ENCODE peak calls at places on chromosomes 12 and 14, in four cellular contexts. D is IMR-90, L is H9, T is H1. A is an unnamed sample.

GRCh38 chr12:54984602-54985376 is at the start of gene TESPA1:
- DNase-seq in D (no peak), L (no peak), T (no peak), A (peak)

GRCh38 chr12:52009081-52009751 is 2.5 kb downstream of the TAMALIN start:
- DNase-seq in D (no peak), L (no peak), T (no peak), A (no peak)

GRCh38 chr12:30795660-30796507 is 41.1 kb upstream of the CAPRIN2 start:
- DNase-seq in D (peak), L (peak), T (peak), A (peak)

GRCh38 chr12:57187222-57188089 is 29.1 kb upstream of the NXPH4 start:
- DNase-seq in D (no peak), L (no peak), T (no peak), A (no peak)

GRCh38 chr14:90301580-90302181 is 30.1 kb downstream of the NRDE2 start:
- DNase-seq in D (peak), L (no peak), T (no peak), A (peak)

GRCh38 chr12:12007001-12007712 is 63.6 kb upstream of the BCL2L14 start:
- DNase-seq in D (peak), L (no peak), T (no peak), A (no peak)

GRCh38 chr12:68800294-68800693 is 7.7 kb upstream of the MDM2 start:
- DNase-seq in D (no peak), L (no peak), T (peak), A (no peak)

GRCh38 chr12:6084261-6084968 is 40.1 kb downstream of the VWF start:
- DNase-seq in D (peak), L (peak), T (peak), A (peak)

GRCh38 chr14:74425525-74426201 is 347 bp downstream of the SYNDIG1L start:
- DNase-seq in D (no peak), L (peak), T (peak), A (peak)

GRCh38 chr12:7107181-7108041 is 1.6 kb downstream of the C1RL start:
- DNase-seq in D (no peak), L (no peak), T (no peak), A (peak)

GRCh38 chr14:63862163-63862562 is 9.4 kb downstream of the SYNE2 start:
- DNase-seq in D (no peak), L (no peak), T (no peak), A (no peak)

GRCh38 chr12:50992814-50993213 is 33.4 kb downstream of the SLC11A2 start:
- DNase-seq in D (peak), L (no peak), T (no peak), A (no peak)

GRCh38 chr14:69650948-69651369 is 39.6 kb downstream of the SUSD6 start:
- DNase-seq in D (no peak), L (no peak), T (no peak), A (peak)

GRCh38 chr12:69068431-69068830 is 135.5 kb upstream of the CPM start:
- DNase-seq in D (peak), L (no peak), T (no peak), A (peak)

GRCh38 chr12:95054206-95054605 is 19.2 kb downstream of the NR2C1 start:
- DNase-seq in D (no peak), L (no peak), T (no peak), A (no peak)

GRCh38 chr14:93137864-93138263 is 22.1 kb upstream of the ITPK1 start:
- DNase-seq in D (peak), L (peak), T (no peak), A (no peak)

GRCh38 chr12:14482886-14483285 is 84.8 kb downstream of the PLBD1 start:
- DNase-seq in D (no peak), L (no peak), T (no peak), A (no peak)

GRCh38 chr12:61993734-61994345 is 266.4 kb upstream of the USP15 start:
- DNase-seq in D (peak), L (no peak), T (no peak), A (peak)

GRCh38 chr12:131894313-131894860 is at the start of gene ULK1:
- DNase-seq in D (peak), L (peak), T (peak), A (peak)

GRCh38 chr12:110794623-110795280 is 52.0 kb upstream of the CCDC63 start:
- DNase-seq in D (no peak), L (no peak), T (no peak), A (no peak)

GRCh38 chr14:63091394-63091996 is 46.2 kb upstream of the KCNH5 start:
- DNase-seq in D (no peak), L (no peak), T (no peak), A (peak)

GRCh38 chr12:87779016-87779415 is 250.2 kb downstream of the C12orf50 start:
- DNase-seq in D (peak), L (no peak), T (no peak), A (peak)

GRCh38 chr12:96242597-96242996 is 48.4 kb downstream of the ELK3 start:
- DNase-seq in D (no peak), L (no peak), T (no peak), A (no peak)

GRCh38 chr12:24049771-24050170 is 100.3 kb upstream of the SOX5 start:
- DNase-seq in D (no peak), L (no peak), T (no peak), A (no peak)

GRCh38 chr12:2212971-2213869 is 160.4 kb downstream of the CACNA1C start:
- DNase-seq in D (no peak), L (no peak), T (no peak), A (peak)

GRCh38 chr14:53367631-53368030 is 214.5 kb upstream of the DDHD1 start:
- DNase-seq in D (peak), L (no peak), T (no peak), A (no peak)

GRCh38 chr12:131458931-131459575 is 251.8 kb upstream of the SFSWAP start:
- DNase-seq in D (no peak), L (peak), T (no peak), A (no peak)

GRCh38 chr14:55514819-55515470 is 65.1 kb upstream of the KTN1 start:
- DNase-seq in D (peak), L (no peak), T (no peak), A (no peak)

GRCh38 chr12:109858764-109859163 is 21.6 kb downstream of the GLTP start:
- DNase-seq in D (peak), L (no peak), T (no peak), A (no peak)

GRCh38 chr12:117518594-117519270 is 157.3 kb upstream of the NOS1 start:
- DNase-seq in D (no peak), L (no peak), T (no peak), A (no peak)

GRCh38 chr14:36423430-36423829 is 96.6 kb downstream of the NKX2-1 start:
- DNase-seq in D (no peak), L (no peak), T (no peak), A (no peak)

GRCh38 chr14:68682166-68683103 is 110.4 kb downstream of the ZFP36L1 start:
- DNase-seq in D (peak), L (no peak), T (no peak), A (no peak)

GRCh38 chr14:101116486-101117130 is 213.1 kb upstream of the RTL1 start:
- DNase-seq in D (no peak), L (no peak), T (peak), A (no peak)

DNA sequence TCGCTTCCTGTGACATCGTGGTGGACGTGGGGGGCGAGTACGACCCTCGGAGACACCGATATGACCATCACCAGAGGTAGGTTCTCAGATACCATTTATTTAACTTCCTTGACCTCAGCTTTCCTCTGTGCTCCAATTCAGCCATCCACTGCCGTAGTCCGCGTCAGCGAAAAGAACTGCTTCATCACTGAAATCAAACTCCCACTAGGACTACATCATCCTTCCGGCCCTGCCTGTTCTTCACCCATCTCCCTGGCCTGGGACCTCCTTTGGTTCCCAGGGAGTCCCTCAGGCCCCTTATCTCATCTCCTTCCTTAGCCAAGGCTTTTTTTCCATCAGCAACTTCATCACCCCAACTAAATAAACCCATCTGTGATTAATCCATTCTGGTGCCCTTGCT is 692 bp downstream of the MYG1 start:
- DNase-seq in D (peak), L (no peak), T (no peak), A (peak)
- H3K56ac ChIP-seq in D (peak), L (no peak), T (no peak), A (peak)

GRCh38 chr14:22464422-22465142 is 124.4 kb downstream of the DAD1 start:
- DNase-seq in D (no peak), L (no peak), T (no peak), A (no peak)
- H3K56ac ChIP-seq in D (no peak), L (no peak), T (no peak), A (no peak)

GRCh38 chr12:26831959-26832816 is 806 bp downstream of the ITPR2 start:
- DNase-seq in D (peak), L (peak), T (peak), A (peak)

GRCh38 chr12:26830783-26831601 is 2.0 kb downstream of the ITPR2 start:
- DNase-seq in D (no peak), L (peak), T (no peak), A (peak)

GRCh38 chr12:26832817-26833691 is at the start of gene ITPR2:
- DNase-seq in D (peak), L (peak), T (peak), A (peak)

GRCh38 chr12:26828315-26828714 is 4.7 kb downstream of the ITPR2 start:
- DNase-seq in D (no peak), L (no peak), T (no peak), A (no peak)

DNA sequence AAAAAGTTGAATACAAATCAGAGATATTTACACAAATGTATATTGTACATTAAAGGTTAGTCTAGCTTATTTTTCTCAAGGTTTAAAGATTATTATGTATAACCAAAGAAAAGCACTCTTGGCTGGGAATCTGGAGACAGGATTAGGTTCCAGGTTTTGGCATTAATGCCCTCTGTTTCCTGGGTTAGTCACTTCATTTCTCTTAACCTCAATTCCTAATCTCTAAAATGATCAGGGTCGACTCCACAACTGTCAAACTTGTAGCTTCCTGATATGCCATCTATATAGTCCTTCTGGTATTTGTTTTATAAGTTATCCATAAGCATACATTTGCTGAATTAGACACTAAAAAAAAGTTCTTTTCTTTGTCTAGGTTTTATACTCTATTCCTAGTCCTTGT is 2.6 kb downstream of the ITPR2 start:
- DNase-seq in D (no peak), L (no peak), T (no peak), A (no peak)
- H3K56ac ChIP-seq in D (no peak), L (no peak), T (no peak), A (no peak)

GRCh38 chr14:37870170-37870569 is 274.7 kb downstream of the TTC6 start:
- DNase-seq in D (no peak), L (no peak), T (no peak), A (no peak)
- H3K56ac ChIP-seq in D (no peak), L (no peak), T (no peak), A (no peak)

DNA sequence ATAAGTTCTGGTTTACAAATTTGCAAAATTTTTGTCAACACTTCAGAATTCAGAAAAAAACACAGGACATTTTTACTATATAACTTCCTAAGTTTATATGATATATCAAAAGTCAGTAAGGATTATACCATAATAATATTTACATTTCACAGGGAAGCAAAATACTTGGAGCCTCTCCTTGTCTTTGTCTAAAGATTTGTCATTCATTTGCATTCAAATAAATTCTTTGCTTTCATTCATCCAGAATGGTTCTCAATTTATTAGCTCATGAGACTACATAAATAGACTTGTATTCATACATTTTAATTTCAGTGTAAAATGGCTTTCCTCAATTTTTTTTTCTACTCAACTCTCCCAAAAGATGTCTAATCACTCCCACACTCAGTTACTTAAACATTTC is 96.4 kb downstream of the SLC38A6 start:
- DNase-seq in D (no peak), L (no peak), T (no peak), A (no peak)
- H3K56ac ChIP-seq in D (no peak), L (no peak), T (no peak), A (no peak)

DNA sequence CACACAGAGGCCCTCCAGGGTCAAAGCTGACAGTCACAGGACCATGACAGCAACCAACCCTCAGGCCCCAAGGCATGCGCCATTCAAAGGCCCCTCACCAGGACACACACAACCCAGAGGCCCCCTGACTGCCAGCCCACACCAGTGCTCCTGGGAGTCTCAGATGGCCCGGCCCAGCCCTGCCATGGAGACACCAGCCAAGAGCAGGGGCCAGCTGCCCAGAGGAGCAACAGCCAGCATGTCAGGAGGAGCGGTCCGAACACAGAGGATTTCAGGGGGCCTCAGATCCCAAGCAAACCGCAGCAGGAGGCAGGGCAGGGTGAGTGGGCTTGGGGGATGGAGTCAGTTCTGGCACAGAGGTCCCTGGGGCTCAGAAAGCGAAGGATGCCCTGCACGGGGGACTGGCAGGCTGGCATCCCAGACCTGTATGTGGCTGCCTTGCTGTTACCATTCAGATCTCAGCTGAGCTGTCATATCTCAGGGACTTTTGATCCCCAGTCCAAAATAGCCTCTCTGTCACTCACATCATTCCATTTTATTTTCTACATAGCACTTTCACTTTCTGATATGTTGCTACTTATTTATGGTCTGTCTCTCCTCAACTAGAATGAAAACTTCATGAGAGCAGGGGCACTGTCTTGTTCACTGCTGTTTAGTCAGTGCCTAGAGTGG is 4.8 kb downstream of the TMEM229B start:
- DNase-seq in D (no peak), L (no peak), T (no peak), A (no peak)
- H3K56ac ChIP-seq in D (no peak), L (no peak), T (no peak), A (peak)

GRCh38 chr12:78878447-78878846 is 13.9 kb downstream of the SYT1 start:
- DNase-seq in D (no peak), L (no peak), T (no peak), A (no peak)
- H3K56ac ChIP-seq in D (no peak), L (no peak), T (no peak), A (no peak)

GRCh38 chr14:50351016-50351415 is 38.9 kb downstream of the DMAC2L start:
- DNase-seq in D (peak), L (no peak), T (no peak), A (no peak)
- H3K56ac ChIP-seq in D (no peak), L (no peak), T (no peak), A (no peak)

GRCh38 chr12:74817499-74817898 is 279.9 kb downstream of the ATXN7L3B start:
- DNase-seq in D (no peak), L (no peak), T (no peak), A (no peak)
- H3K56ac ChIP-seq in D (no peak), L (no peak), T (no peak), A (no peak)

DNA sequence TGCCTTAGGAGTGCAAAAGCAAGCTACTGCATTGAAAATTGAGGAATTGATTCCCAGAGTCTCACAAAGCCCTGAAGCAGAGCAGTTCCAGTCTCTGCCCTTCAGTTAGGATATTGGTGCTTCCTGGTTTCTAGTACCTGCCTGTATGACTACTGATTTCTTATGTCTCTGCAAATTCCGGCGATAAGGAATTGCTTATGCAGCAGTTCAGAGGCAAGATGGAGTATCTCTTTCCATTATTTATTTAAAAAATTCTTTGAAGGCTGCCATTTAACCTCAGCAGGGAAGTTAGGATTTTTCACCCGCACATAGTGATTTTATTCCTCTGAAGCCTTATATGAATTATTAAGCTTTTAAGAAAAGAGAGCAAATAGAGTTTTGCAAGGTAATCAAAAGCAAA is 184.9 kb upstream of the SSTR1 start:
- DNase-seq in D (no peak), L (no peak), T (no peak), A (no peak)
- H3K56ac ChIP-seq in D (no peak), L (no peak), T (no peak), A (no peak)